ENCODE peak calls at places on chromosomes 13 and 19, in six cellular contexts. One of them, this sample, is unnamed.

GRCh38 chr19:43789029-43789428 is 8.3 kb upstream of the KCNN4 start:
- DNase-seq in LHCN-M2: peak; percentile 46
- DNase-seq in RWPE1: no peak
- DNase-seq in nephron progenitor cell: peak; percentile 60
- DNase-seq in MCF 10A: peak; percentile 63
- DNase-seq in heart left ventricle: no peak
- DNase-seq in this sample: peak; percentile 66

GRCh38 chr13:109836629-109837607 is 50.5 kb upstream of the IRS2 start:
- DNase-seq in LHCN-M2: no peak
- DNase-seq in RWPE1: no peak
- DNase-seq in nephron progenitor cell: peak; percentile 22
- DNase-seq in MCF 10A: no peak
- DNase-seq in heart left ventricle: no peak
- DNase-seq in this sample: no peak

GRCh38 chr13:42654760-42655159 is 80.8 kb downstream of the TNFSF11 start:
- DNase-seq in LHCN-M2: no peak
- DNase-seq in RWPE1: no peak
- DNase-seq in nephron progenitor cell: no peak
- DNase-seq in MCF 10A: no peak
- DNase-seq in heart left ventricle: no peak
- DNase-seq in this sample: peak; percentile 16

GRCh38 chr13:79647518-79647917 is 166.6 kb downstream of the NDFIP2 start:
- DNase-seq in LHCN-M2: peak; percentile 85
- DNase-seq in RWPE1: peak; percentile 94
- DNase-seq in nephron progenitor cell: no peak
- DNase-seq in MCF 10A: peak; percentile 90
- DNase-seq in heart left ventricle: no peak
- DNase-seq in this sample: peak; percentile 100

GRCh38 chr19:45153339-45154063 is 7.3 kb downstream of the NKPD1 start:
- DNase-seq in LHCN-M2: no peak
- DNase-seq in RWPE1: no peak
- DNase-seq in nephron progenitor cell: peak; percentile 90
- DNase-seq in MCF 10A: no peak
- DNase-seq in heart left ventricle: peak; percentile 47
- DNase-seq in this sample: no peak

GRCh38 chr19:40716031-40716654 is 543 bp downstream of the COQ8B start:
- DNase-seq in LHCN-M2: no peak
- DNase-seq in RWPE1: peak; percentile 95
- DNase-seq in nephron progenitor cell: no peak
- DNase-seq in MCF 10A: peak; percentile 99
- DNase-seq in heart left ventricle: no peak
- DNase-seq in this sample: peak; percentile 99

GRCh38 chr13:70960841-70961443 is 852.7 kb upstream of the KLHL1 start:
- DNase-seq in LHCN-M2: peak; percentile 11
- DNase-seq in RWPE1: no peak
- DNase-seq in nephron progenitor cell: no peak
- DNase-seq in MCF 10A: peak; percentile 47
- DNase-seq in heart left ventricle: no peak
- DNase-seq in this sample: peak; percentile 50

GRCh38 chr13:68713394-68713793 is 1394.2 kb upstream of the ATXN8OS start:
- DNase-seq in LHCN-M2: no peak
- DNase-seq in RWPE1: no peak
- DNase-seq in nephron progenitor cell: no peak
- DNase-seq in MCF 10A: no peak
- DNase-seq in heart left ventricle: no peak
- DNase-seq in this sample: no peak